ENCODE peak calls at places on chromosomes 2 and 18, in nine cellular contexts. One of them, this sample, is unnamed.

GRCh38 chr18:67669993-67670671 is 153.6 kb upstream of the DSEL start:
- DNase-seq in PC-9: no peak
- DNase-seq in mucosa of descending colon: no peak
- DNase-seq in AG10803: peak
- DNase-seq in AG04449: peak
- DNase-seq in ovary: no peak
- DNase-seq in choroid plexus epithelial cell: peak
- DNase-seq in ascending aorta: no peak
- DNase-seq in GM23338: no peak
- DNase-seq in this sample: no peak

GRCh38 chr2:238252766-238253630 is 13.2 kb upstream of the HES6 start:
- DNase-seq in PC-9: no peak
- DNase-seq in mucosa of descending colon: peak
- DNase-seq in AG10803: no peak
- DNase-seq in AG04449: no peak
- DNase-seq in ovary: no peak
- DNase-seq in choroid plexus epithelial cell: no peak
- DNase-seq in ascending aorta: no peak
- DNase-seq in GM23338: no peak
- DNase-seq in this sample: no peak

GRCh38 chr2:53641290-53641689 is 126.3 kb upstream of the CHAC2 start:
- DNase-seq in PC-9: no peak
- DNase-seq in mucosa of descending colon: no peak
- DNase-seq in AG10803: no peak
- DNase-seq in AG04449: no peak
- DNase-seq in ovary: no peak
- DNase-seq in choroid plexus epithelial cell: no peak
- DNase-seq in ascending aorta: no peak
- DNase-seq in GM23338: peak
- DNase-seq in this sample: no peak

GRCh38 chr18:54766631-54767030 is 61.6 kb upstream of the RAB27B start:
- DNase-seq in PC-9: no peak
- DNase-seq in mucosa of descending colon: no peak
- DNase-seq in AG10803: no peak
- DNase-seq in AG04449: no peak
- DNase-seq in ovary: no peak
- DNase-seq in choroid plexus epithelial cell: peak
- DNase-seq in ascending aorta: no peak
- DNase-seq in GM23338: no peak
- DNase-seq in this sample: no peak

GRCh38 chr2:71682341-71682740 is 229.0 kb downstream of the DYSF start:
- DNase-seq in PC-9: no peak
- DNase-seq in mucosa of descending colon: no peak
- DNase-seq in AG10803: no peak
- DNase-seq in AG04449: no peak
- DNase-seq in ovary: peak
- DNase-seq in choroid plexus epithelial cell: no peak
- DNase-seq in ascending aorta: no peak
- DNase-seq in GM23338: no peak
- DNase-seq in this sample: no peak

GRCh38 chr2:206988884-206989283 is 49.6 kb downstream of the CPO start:
- DNase-seq in PC-9: no peak
- DNase-seq in mucosa of descending colon: no peak
- DNase-seq in AG10803: no peak
- DNase-seq in AG04449: no peak
- DNase-seq in ovary: no peak
- DNase-seq in choroid plexus epithelial cell: no peak
- DNase-seq in ascending aorta: no peak
- DNase-seq in GM23338: no peak
- DNase-seq in this sample: no peak

GRCh38 chr2:1632006-1632348 is 112.3 kb downstream of the PXDN start:
- DNase-seq in PC-9: peak
- DNase-seq in mucosa of descending colon: no peak
- DNase-seq in AG10803: no peak
- DNase-seq in AG04449: peak
- DNase-seq in ovary: no peak
- DNase-seq in choroid plexus epithelial cell: peak
- DNase-seq in ascending aorta: no peak
- DNase-seq in GM23338: no peak
- DNase-seq in this sample: no peak

GRCh38 chr2:239903803-239904202 is 121.3 kb downstream of the NDUFA10 start:
- DNase-seq in PC-9: no peak
- DNase-seq in mucosa of descending colon: no peak
- DNase-seq in AG10803: no peak
- DNase-seq in AG04449: no peak
- DNase-seq in ovary: no peak
- DNase-seq in choroid plexus epithelial cell: no peak
- DNase-seq in ascending aorta: no peak
- DNase-seq in GM23338: no peak
- DNase-seq in this sample: no peak

GRCh38 chr2:107027797-107028196 is 141.8 kb upstream of the ST6GAL2 start:
- DNase-seq in PC-9: no peak
- DNase-seq in mucosa of descending colon: no peak
- DNase-seq in AG10803: no peak
- DNase-seq in AG04449: no peak
- DNase-seq in ovary: no peak
- DNase-seq in choroid plexus epithelial cell: peak
- DNase-seq in ascending aorta: no peak
- DNase-seq in GM23338: no peak
- DNase-seq in this sample: no peak

GRCh38 chr2:23611839-23612238 is 226.9 kb downstream of the KLHL29 start:
- DNase-seq in PC-9: no peak
- DNase-seq in mucosa of descending colon: no peak
- DNase-seq in AG10803: no peak
- DNase-seq in AG04449: no peak
- DNase-seq in ovary: no peak
- DNase-seq in choroid plexus epithelial cell: no peak
- DNase-seq in ascending aorta: no peak
- DNase-seq in GM23338: no peak
- DNase-seq in this sample: no peak

GRCh38 chr2:241774419-241775222 is 2.0 kb upstream of the GAL3ST2 start:
- DNase-seq in PC-9: peak
- DNase-seq in mucosa of descending colon: peak
- DNase-seq in AG10803: peak
- DNase-seq in AG04449: peak
- DNase-seq in ovary: peak
- DNase-seq in choroid plexus epithelial cell: peak
- DNase-seq in ascending aorta: peak
- DNase-seq in GM23338: no peak
- DNase-seq in this sample: peak

GRCh38 chr2:36450466-36451196 is 95.1 kb downstream of the CRIM1 start:
- DNase-seq in PC-9: no peak
- DNase-seq in mucosa of descending colon: no peak
- DNase-seq in AG10803: peak
- DNase-seq in AG04449: peak
- DNase-seq in ovary: no peak
- DNase-seq in choroid plexus epithelial cell: peak
- DNase-seq in ascending aorta: no peak
- DNase-seq in GM23338: no peak
- DNase-seq in this sample: no peak

GRCh38 chr2:177315303-177315887 is 50.9 kb upstream of the NFE2L2 start:
- DNase-seq in PC-9: no peak
- DNase-seq in mucosa of descending colon: no peak
- DNase-seq in AG10803: no peak
- DNase-seq in AG04449: no peak
- DNase-seq in ovary: no peak
- DNase-seq in choroid plexus epithelial cell: no peak
- DNase-seq in ascending aorta: no peak
- DNase-seq in GM23338: peak
- DNase-seq in this sample: no peak

GRCh38 chr2:128303095-128303791 is 15.4 kb downstream of the HS6ST1 start:
- DNase-seq in PC-9: no peak
- DNase-seq in mucosa of descending colon: peak
- DNase-seq in AG10803: no peak
- DNase-seq in AG04449: no peak
- DNase-seq in ovary: peak
- DNase-seq in choroid plexus epithelial cell: no peak
- DNase-seq in ascending aorta: no peak
- DNase-seq in GM23338: no peak
- DNase-seq in this sample: no peak

GRCh38 chr2:183840061-183840584 is 715.9 kb downstream of the NUP35 start:
- DNase-seq in PC-9: no peak
- DNase-seq in mucosa of descending colon: no peak
- DNase-seq in AG10803: no peak
- DNase-seq in AG04449: no peak
- DNase-seq in ovary: no peak
- DNase-seq in choroid plexus epithelial cell: no peak
- DNase-seq in ascending aorta: no peak
- DNase-seq in GM23338: no peak
- DNase-seq in this sample: no peak

GRCh38 chr2:119049968-119050657 is 108.1 kb downstream of the MARCO start:
- DNase-seq in PC-9: no peak
- DNase-seq in mucosa of descending colon: no peak
- DNase-seq in AG10803: no peak
- DNase-seq in AG04449: no peak
- DNase-seq in ovary: peak
- DNase-seq in choroid plexus epithelial cell: no peak
- DNase-seq in ascending aorta: no peak
- DNase-seq in GM23338: peak
- DNase-seq in this sample: peak
- TF ChIP-seq CTCF in PC-9: no peak
- TF ChIP-seq CTCF in mucosa of descending colon: no peak
- TF ChIP-seq CTCF in AG10803: no peak
- TF ChIP-seq CTCF in AG04449: no peak
- TF ChIP-seq CTCF in ovary: no peak
- TF ChIP-seq CTCF in choroid plexus epithelial cell: no peak
- TF ChIP-seq CTCF in ascending aorta: no peak
- TF ChIP-seq CTCF in GM23338: peak
- TF ChIP-seq CTCF in this sample: no peak

GRCh38 chr2:219638948-219639341 is 11.5 kb downstream of the SLC4A3 start:
- DNase-seq in PC-9: no peak
- DNase-seq in mucosa of descending colon: no peak
- DNase-seq in AG10803: peak
- DNase-seq in AG04449: peak
- DNase-seq in ovary: no peak
- DNase-seq in choroid plexus epithelial cell: no peak
- DNase-seq in ascending aorta: no peak
- DNase-seq in GM23338: no peak
- DNase-seq in this sample: no peak

GRCh38 chr2:219639356-219639755 is 11.9 kb downstream of the SLC4A3 start:
- DNase-seq in PC-9: no peak
- DNase-seq in mucosa of descending colon: no peak
- DNase-seq in AG10803: no peak
- DNase-seq in AG04449: no peak
- DNase-seq in ovary: peak
- DNase-seq in choroid plexus epithelial cell: no peak
- DNase-seq in ascending aorta: peak
- DNase-seq in GM23338: no peak
- DNase-seq in this sample: no peak

GRCh38 chr2:219637842-219638185 is 10.4 kb downstream of the SLC4A3 start:
- DNase-seq in PC-9: no peak
- DNase-seq in mucosa of descending colon: no peak
- DNase-seq in AG10803: no peak
- DNase-seq in AG04449: no peak
- DNase-seq in ovary: no peak
- DNase-seq in choroid plexus epithelial cell: no peak
- DNase-seq in ascending aorta: no peak
- DNase-seq in GM23338: no peak
- DNase-seq in this sample: no peak

GRCh38 chr2:219636941-219637841 is 9.8 kb downstream of the SLC4A3 start:
- DNase-seq in PC-9: no peak
- DNase-seq in mucosa of descending colon: no peak
- DNase-seq in AG10803: no peak
- DNase-seq in AG04449: no peak
- DNase-seq in ovary: no peak
- DNase-seq in choroid plexus epithelial cell: no peak
- DNase-seq in ascending aorta: peak
- DNase-seq in GM23338: no peak
- DNase-seq in this sample: no peak

GRCh38 chr2:219638217-219638947 is 11.0 kb downstream of the SLC4A3 start:
- DNase-seq in PC-9: peak
- DNase-seq in mucosa of descending colon: no peak
- DNase-seq in AG10803: no peak
- DNase-seq in AG04449: no peak
- DNase-seq in ovary: peak
- DNase-seq in choroid plexus epithelial cell: no peak
- DNase-seq in ascending aorta: no peak
- DNase-seq in GM23338: peak
- DNase-seq in this sample: peak
- TF ChIP-seq CTCF in PC-9: peak
- TF ChIP-seq CTCF in mucosa of descending colon: no peak
- TF ChIP-seq CTCF in AG10803: peak
- TF ChIP-seq CTCF in AG04449: peak
- TF ChIP-seq CTCF in ovary: no peak
- TF ChIP-seq CTCF in choroid plexus epithelial cell: peak
- TF ChIP-seq CTCF in ascending aorta: no peak
- TF ChIP-seq CTCF in GM23338: peak
- TF ChIP-seq CTCF in this sample: no peak

DNA sequence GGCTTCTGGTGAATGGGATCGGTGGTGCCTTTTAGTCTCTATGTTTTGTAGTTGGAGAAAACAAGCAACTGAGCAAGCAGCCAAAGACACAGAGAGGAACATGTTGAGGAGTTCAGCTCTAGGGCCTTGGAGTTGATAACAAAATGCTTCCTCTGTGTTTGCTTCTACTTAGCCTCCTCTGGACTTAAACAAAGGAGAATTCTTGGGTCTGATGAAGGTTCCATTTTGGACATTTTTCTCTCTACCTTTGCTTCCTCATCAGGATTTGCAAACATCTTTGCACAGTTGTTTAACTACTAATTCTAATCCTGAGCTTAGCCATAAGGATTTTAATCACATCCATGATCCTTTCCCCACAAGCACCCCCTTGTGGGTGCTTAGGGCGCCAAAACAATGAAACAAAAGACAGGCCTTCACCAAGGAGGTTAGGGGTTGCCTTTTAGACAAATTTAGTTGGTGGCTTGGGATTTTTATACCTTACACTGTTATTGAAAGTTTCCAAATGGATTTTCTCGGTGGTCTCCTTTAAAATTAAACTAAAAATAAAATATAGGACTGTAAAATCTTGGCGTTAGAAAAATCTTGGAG is 148.5 kb upstream of the SATB2 start:
- DNase-seq in PC-9: no peak
- DNase-seq in mucosa of descending colon: no peak
- DNase-seq in AG10803: no peak
- DNase-seq in AG04449: no peak
- DNase-seq in ovary: no peak
- DNase-seq in choroid plexus epithelial cell: no peak
- DNase-seq in ascending aorta: no peak
- DNase-seq in GM23338: peak
- DNase-seq in this sample: no peak
- TF ChIP-seq CTCF in PC-9: no peak
- TF ChIP-seq CTCF in mucosa of descending colon: no peak
- TF ChIP-seq CTCF in AG10803: peak
- TF ChIP-seq CTCF in AG04449: no peak
- TF ChIP-seq CTCF in ovary: no peak
- TF ChIP-seq CTCF in choroid plexus epithelial cell: peak
- TF ChIP-seq CTCF in ascending aorta: no peak
- TF ChIP-seq CTCF in GM23338: peak
- TF ChIP-seq CTCF in this sample: peak

DNA sequence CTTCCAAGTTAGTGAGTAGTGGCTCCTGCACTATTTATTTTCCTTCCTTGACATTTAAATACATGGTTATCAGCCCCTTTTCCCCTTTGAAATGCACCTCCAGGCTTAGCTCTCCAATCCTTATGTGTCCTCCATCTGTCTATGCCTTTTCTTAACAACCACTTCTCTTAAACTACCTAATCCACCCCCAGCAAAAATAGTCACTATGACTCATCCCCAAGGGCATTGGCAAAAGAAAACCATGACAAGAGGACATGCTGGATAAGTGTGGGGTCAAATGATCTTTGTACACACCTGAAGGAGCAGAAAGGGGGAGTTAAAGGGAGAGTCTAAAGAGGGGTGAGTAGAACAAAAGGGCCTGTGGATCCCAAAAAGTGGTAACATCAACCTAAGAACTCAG is 127.2 kb downstream of the ANKRD44 start:
- DNase-seq in PC-9: no peak
- DNase-seq in mucosa of descending colon: no peak
- DNase-seq in AG10803: no peak
- DNase-seq in AG04449: no peak
- DNase-seq in ovary: no peak
- DNase-seq in choroid plexus epithelial cell: no peak
- DNase-seq in ascending aorta: no peak
- DNase-seq in GM23338: no peak
- DNase-seq in this sample: no peak
- TF ChIP-seq CTCF in PC-9: no peak
- TF ChIP-seq CTCF in mucosa of descending colon: no peak
- TF ChIP-seq CTCF in AG10803: no peak
- TF ChIP-seq CTCF in AG04449: no peak
- TF ChIP-seq CTCF in ovary: no peak
- TF ChIP-seq CTCF in choroid plexus epithelial cell: no peak
- TF ChIP-seq CTCF in ascending aorta: no peak
- TF ChIP-seq CTCF in GM23338: no peak
- TF ChIP-seq CTCF in this sample: no peak